ENCODE peak calls at places on chromosomes 12 and 14, in seven cellular contexts. One of them, this sample, is unnamed.

GRCh38 chr14:103329421-103330347 is 4.4 kb upstream of the EIF5 start:
- DNase-seq in SIG-M5: no peak
- DNase-seq in sigmoid colon: no peak
- DNase-seq in CD8-positive, alpha-beta memory T cell: no peak
- DNase-seq in C1 segment of cervical spinal cord: no peak
- DNase-seq in glomerular endothelial cell: no peak
- DNase-seq in stimulated activated CD4-positive, alpha-beta T cell treated with anti-CD3 and anti-CD28 coated beads, TNF-alpha, amount 100 ng/mL, for 1 hour: no peak
- DNase-seq in this sample: no peak

GRCh38 chr14:97554597-97554996 is 757.4 kb downstream of the VRK1 start:
- DNase-seq in SIG-M5: no peak
- DNase-seq in sigmoid colon: no peak
- DNase-seq in CD8-positive, alpha-beta memory T cell: no peak
- DNase-seq in C1 segment of cervical spinal cord: no peak
- DNase-seq in glomerular endothelial cell: no peak
- DNase-seq in stimulated activated CD4-positive, alpha-beta T cell treated with anti-CD3 and anti-CD28 coated beads, TNF-alpha, amount 100 ng/mL, for 1 hour: no peak
- DNase-seq in this sample: no peak

GRCh38 chr12:67086116-67086515 is 183.0 kb upstream of the CAND1 start:
- DNase-seq in SIG-M5: no peak
- DNase-seq in sigmoid colon: no peak
- DNase-seq in CD8-positive, alpha-beta memory T cell: no peak
- DNase-seq in C1 segment of cervical spinal cord: no peak
- DNase-seq in glomerular endothelial cell: no peak
- DNase-seq in stimulated activated CD4-positive, alpha-beta T cell treated with anti-CD3 and anti-CD28 coated beads, TNF-alpha, amount 100 ng/mL, for 1 hour: no peak
- DNase-seq in this sample: no peak

GRCh38 chr12:92702754-92703679 is at the start of gene PLEKHG7:
- DNase-seq in SIG-M5: no peak
- DNase-seq in sigmoid colon: no peak
- DNase-seq in CD8-positive, alpha-beta memory T cell: no peak
- DNase-seq in C1 segment of cervical spinal cord: no peak
- DNase-seq in glomerular endothelial cell: no peak
- DNase-seq in stimulated activated CD4-positive, alpha-beta T cell treated with anti-CD3 and anti-CD28 coated beads, TNF-alpha, amount 100 ng/mL, for 1 hour: no peak
- DNase-seq in this sample: no peak

GRCh38 chr14:76056128-76056527 is 70.6 kb downstream of the IFT43 start:
- DNase-seq in SIG-M5: no peak
- DNase-seq in sigmoid colon: no peak
- DNase-seq in CD8-positive, alpha-beta memory T cell: no peak
- DNase-seq in C1 segment of cervical spinal cord: no peak
- DNase-seq in glomerular endothelial cell: no peak
- DNase-seq in stimulated activated CD4-positive, alpha-beta T cell treated with anti-CD3 and anti-CD28 coated beads, TNF-alpha, amount 100 ng/mL, for 1 hour: no peak
- DNase-seq in this sample: no peak

GRCh38 chr14:77100961-77101360 is 2.9 kb downstream of the CIPC start:
- DNase-seq in SIG-M5: no peak
- DNase-seq in sigmoid colon: no peak
- DNase-seq in CD8-positive, alpha-beta memory T cell: no peak
- DNase-seq in C1 segment of cervical spinal cord: no peak
- DNase-seq in glomerular endothelial cell: no peak
- DNase-seq in stimulated activated CD4-positive, alpha-beta T cell treated with anti-CD3 and anti-CD28 coated beads, TNF-alpha, amount 100 ng/mL, for 1 hour: no peak
- DNase-seq in this sample: no peak

GRCh38 chr14:49796025-49796424 is 28.1 kb downstream of the KLHDC2 start:
- DNase-seq in SIG-M5: no peak
- DNase-seq in sigmoid colon: no peak
- DNase-seq in CD8-positive, alpha-beta memory T cell: no peak
- DNase-seq in C1 segment of cervical spinal cord: no peak
- DNase-seq in glomerular endothelial cell: no peak
- DNase-seq in stimulated activated CD4-positive, alpha-beta T cell treated with anti-CD3 and anti-CD28 coated beads, TNF-alpha, amount 100 ng/mL, for 1 hour: no peak
- DNase-seq in this sample: no peak

GRCh38 chr12:27387473-27387872 is 54.8 kb downstream of the BMAL2 start:
- DNase-seq in SIG-M5: no peak
- DNase-seq in sigmoid colon: no peak
- DNase-seq in CD8-positive, alpha-beta memory T cell: no peak
- DNase-seq in C1 segment of cervical spinal cord: no peak
- DNase-seq in glomerular endothelial cell: no peak
- DNase-seq in stimulated activated CD4-positive, alpha-beta T cell treated with anti-CD3 and anti-CD28 coated beads, TNF-alpha, amount 100 ng/mL, for 1 hour: no peak
- DNase-seq in this sample: no peak

GRCh38 chr14:101535232-101535631 is 26.1 kb upstream of the DIO3 start:
- DNase-seq in SIG-M5: peak; percentile 38
- DNase-seq in sigmoid colon: no peak
- DNase-seq in CD8-positive, alpha-beta memory T cell: peak; percentile 25
- DNase-seq in C1 segment of cervical spinal cord: no peak
- DNase-seq in glomerular endothelial cell: no peak
- DNase-seq in stimulated activated CD4-positive, alpha-beta T cell treated with anti-CD3 and anti-CD28 coated beads, TNF-alpha, amount 100 ng/mL, for 1 hour: no peak
- DNase-seq in this sample: no peak

GRCh38 chr14:74550071-74550470 is 56.5 kb downstream of the ISCA2 start:
- DNase-seq in SIG-M5: no peak
- DNase-seq in sigmoid colon: no peak
- DNase-seq in CD8-positive, alpha-beta memory T cell: no peak
- DNase-seq in C1 segment of cervical spinal cord: no peak
- DNase-seq in glomerular endothelial cell: no peak
- DNase-seq in stimulated activated CD4-positive, alpha-beta T cell treated with anti-CD3 and anti-CD28 coated beads, TNF-alpha, amount 100 ng/mL, for 1 hour: no peak
- DNase-seq in this sample: no peak

GRCh38 chr12:92488735-92489134 is 214.1 kb upstream of the PLEKHG7 start:
- DNase-seq in SIG-M5: no peak
- DNase-seq in sigmoid colon: no peak
- DNase-seq in CD8-positive, alpha-beta memory T cell: no peak
- DNase-seq in C1 segment of cervical spinal cord: no peak
- DNase-seq in glomerular endothelial cell: no peak
- DNase-seq in stimulated activated CD4-positive, alpha-beta T cell treated with anti-CD3 and anti-CD28 coated beads, TNF-alpha, amount 100 ng/mL, for 1 hour: no peak
- DNase-seq in this sample: no peak

GRCh38 chr12:56781726-56782125 is 18.6 kb downstream of the HSD17B6 start:
- DNase-seq in SIG-M5: no peak
- DNase-seq in sigmoid colon: no peak
- DNase-seq in CD8-positive, alpha-beta memory T cell: no peak
- DNase-seq in C1 segment of cervical spinal cord: no peak
- DNase-seq in glomerular endothelial cell: no peak
- DNase-seq in stimulated activated CD4-positive, alpha-beta T cell treated with anti-CD3 and anti-CD28 coated beads, TNF-alpha, amount 100 ng/mL, for 1 hour: no peak
- DNase-seq in this sample: no peak

GRCh38 chr12:34603382-34604035 is 581.2 kb downstream of the ALG10 start:
- DNase-seq in SIG-M5: no peak
- DNase-seq in sigmoid colon: peak; percentile 50
- DNase-seq in CD8-positive, alpha-beta memory T cell: no peak
- DNase-seq in C1 segment of cervical spinal cord: no peak
- DNase-seq in glomerular endothelial cell: no peak
- DNase-seq in stimulated activated CD4-positive, alpha-beta T cell treated with anti-CD3 and anti-CD28 coated beads, TNF-alpha, amount 100 ng/mL, for 1 hour: no peak
- DNase-seq in this sample: no peak

GRCh38 chr12:27148791-27149190 is 66.4 kb upstream of the C12orf71 start:
- DNase-seq in SIG-M5: no peak
- DNase-seq in sigmoid colon: no peak
- DNase-seq in CD8-positive, alpha-beta memory T cell: no peak
- DNase-seq in C1 segment of cervical spinal cord: no peak
- DNase-seq in glomerular endothelial cell: no peak
- DNase-seq in stimulated activated CD4-positive, alpha-beta T cell treated with anti-CD3 and anti-CD28 coated beads, TNF-alpha, amount 100 ng/mL, for 1 hour: no peak
- DNase-seq in this sample: no peak

GRCh38 chr12:34398366-34398705 is 376.0 kb downstream of the ALG10 start:
- DNase-seq in SIG-M5: no peak
- DNase-seq in sigmoid colon: peak; percentile 40
- DNase-seq in CD8-positive, alpha-beta memory T cell: no peak
- DNase-seq in C1 segment of cervical spinal cord: no peak
- DNase-seq in glomerular endothelial cell: no peak
- DNase-seq in stimulated activated CD4-positive, alpha-beta T cell treated with anti-CD3 and anti-CD28 coated beads, TNF-alpha, amount 100 ng/mL, for 1 hour: no peak
- DNase-seq in this sample: no peak

GRCh38 chr14:103144085-103144484 is 20.8 kb downstream of the TNFAIP2 start:
- DNase-seq in SIG-M5: no peak
- DNase-seq in sigmoid colon: no peak
- DNase-seq in CD8-positive, alpha-beta memory T cell: no peak
- DNase-seq in C1 segment of cervical spinal cord: no peak
- DNase-seq in glomerular endothelial cell: no peak
- DNase-seq in stimulated activated CD4-positive, alpha-beta T cell treated with anti-CD3 and anti-CD28 coated beads, TNF-alpha, amount 100 ng/mL, for 1 hour: no peak
- DNase-seq in this sample: no peak

GRCh38 chr14:24115451-24116110 is 832 bp upstream of the NRL start:
- DNase-seq in SIG-M5: no peak
- DNase-seq in sigmoid colon: no peak
- DNase-seq in CD8-positive, alpha-beta memory T cell: no peak
- DNase-seq in C1 segment of cervical spinal cord: no peak
- DNase-seq in glomerular endothelial cell: no peak
- DNase-seq in stimulated activated CD4-positive, alpha-beta T cell treated with anti-CD3 and anti-CD28 coated beads, TNF-alpha, amount 100 ng/mL, for 1 hour: no peak
- DNase-seq in this sample: no peak

This sample was measured in NK-92 treated with Interleukin-12 subunit alpha and Interleukin-12 subunit beta, amount 100 ng/mL, for 24 hours.